ENCODE peak calls at places on chromosomes 5 and 9, in seven cellular contexts. One of them, this sample, is unnamed. For H3K4me1, the result is how much of the 10 kb centered on the place peaks cover.

GRCh38 chr9:15160673-15161072 is 146.3 kb downstream of the TTC39B start:
- DNase-seq in IMR-90: peak
- DNase-seq in kidney: no peak
- DNase-seq in PC-3: no peak
- DNase-seq in lower lobe of right lung: no peak
- DNase-seq in left ventricle myocardium inferior: no peak
- DNase-seq in A673: no peak
- DNase-seq in this sample: no peak

GRCh38 chr5:144092510-144092909 is 77.9 kb downstream of the YIPF5 start:
- DNase-seq in kidney: no peak
- DNase-seq in PC-3: peak
- DNase-seq in A673: no peak
- DNase-seq in left ventricle myocardium inferior: no peak
- DNase-seq in IMR-90: no peak
- DNase-seq in lower lobe of right lung: no peak
- DNase-seq in this sample: no peak

GRCh38 chr5:34007116-34007674 is 655 bp downstream of the AMACR start:
- DNase-seq in PC-3: no peak
- DNase-seq in IMR-90: no peak
- DNase-seq in left ventricle myocardium inferior: no peak
- DNase-seq in lower lobe of right lung: no peak
- DNase-seq in A673: no peak
- DNase-seq in kidney: no peak
- DNase-seq in this sample: peak

GRCh38 chr9:36317766-36318165 is 59.5 kb upstream of the GNE start:
- DNase-seq in kidney: peak
- DNase-seq in PC-3: peak
- DNase-seq in A673: no peak
- DNase-seq in left ventricle myocardium inferior: peak
- DNase-seq in IMR-90: no peak
- DNase-seq in lower lobe of right lung: peak
- DNase-seq in this sample: no peak

GRCh38 chr5:122392224-122392623 is 80.2 kb downstream of the SNCAIP start:
- DNase-seq in A673: no peak
- DNase-seq in left ventricle myocardium inferior: no peak
- DNase-seq in PC-3: no peak
- DNase-seq in lower lobe of right lung: no peak
- DNase-seq in kidney: no peak
- DNase-seq in IMR-90: no peak
- DNase-seq in this sample: no peak

GRCh38 chr5:35377653-35378052 is 147.4 kb upstream of the PRLR start:
- DNase-seq in left ventricle myocardium inferior: no peak
- DNase-seq in PC-3: no peak
- DNase-seq in lower lobe of right lung: no peak
- DNase-seq in kidney: no peak
- DNase-seq in IMR-90: no peak
- DNase-seq in A673: no peak
- DNase-seq in this sample: no peak

GRCh38 chr5:78829811-78830499 is 155.2 kb downstream of the ARSB start:
- DNase-seq in kidney: peak
- DNase-seq in IMR-90: peak
- DNase-seq in lower lobe of right lung: no peak
- DNase-seq in left ventricle myocardium inferior: peak
- DNase-seq in A673: no peak
- DNase-seq in PC-3: no peak
- DNase-seq in this sample: no peak

GRCh38 chr5:57550132-57550531 is 67.5 kb upstream of the ACTBL2 start:
- DNase-seq in A673: no peak
- DNase-seq in IMR-90: no peak
- DNase-seq in PC-3: no peak
- DNase-seq in left ventricle myocardium inferior: no peak
- DNase-seq in lower lobe of right lung: no peak
- DNase-seq in kidney: no peak
- DNase-seq in this sample: peak

GRCh38 chr5:174735498-174736350 is 11.3 kb downstream of the MSX2 start:
- DNase-seq in A673: no peak
- DNase-seq in PC-3: peak
- DNase-seq in lower lobe of right lung: no peak
- DNase-seq in left ventricle myocardium inferior: no peak
- DNase-seq in kidney: no peak
- DNase-seq in IMR-90: no peak
- DNase-seq in this sample: no peak

GRCh38 chr9:72454871-72455471 is 66.4 kb upstream of the TMC1 start:
- DNase-seq in lower lobe of right lung: no peak
- DNase-seq in IMR-90: no peak
- DNase-seq in left ventricle myocardium inferior: no peak
- DNase-seq in kidney: no peak
- DNase-seq in A673: peak
- DNase-seq in PC-3: no peak
- DNase-seq in this sample: no peak

GRCh38 chr5:103262422-103262871 is 3.9 kb downstream of the MACIR start:
- DNase-seq in IMR-90: peak
- DNase-seq in PC-3: peak
- DNase-seq in lower lobe of right lung: no peak
- DNase-seq in A673: no peak
- DNase-seq in kidney: no peak
- DNase-seq in left ventricle myocardium inferior: no peak
- DNase-seq in this sample: no peak

GRCh38 chr9:99026956-99027298 is 78.0 kb upstream of the TGFBR1 start:
- DNase-seq in IMR-90: no peak
- DNase-seq in PC-3: no peak
- DNase-seq in lower lobe of right lung: no peak
- DNase-seq in left ventricle myocardium inferior: no peak
- DNase-seq in kidney: no peak
- DNase-seq in A673: no peak
- DNase-seq in this sample: no peak

GRCh38 chr5:42982107-42982622 is 58.0 kb downstream of the ANXA2R start:
- DNase-seq in A673: peak
- DNase-seq in IMR-90: no peak
- DNase-seq in left ventricle myocardium inferior: no peak
- DNase-seq in lower lobe of right lung: no peak
- DNase-seq in PC-3: no peak
- DNase-seq in kidney: no peak
- DNase-seq in this sample: no peak

GRCh38 chr9:98997580-98997979 is 53.9 kb downstream of the COL15A1 start:
- DNase-seq in IMR-90: peak
- DNase-seq in left ventricle myocardium inferior: no peak
- DNase-seq in kidney: no peak
- DNase-seq in PC-3: no peak
- DNase-seq in lower lobe of right lung: no peak
- DNase-seq in A673: no peak
- DNase-seq in this sample: no peak

GRCh38 chr9:93477397-93477796 is 24.0 kb upstream of the FAM120AOS start:
- DNase-seq in PC-3: no peak
- DNase-seq in left ventricle myocardium inferior: no peak
- DNase-seq in lower lobe of right lung: no peak
- DNase-seq in IMR-90: no peak
- DNase-seq in kidney: no peak
- DNase-seq in A673: no peak
- DNase-seq in this sample: no peak

GRCh38 chr9:112338561-112338960 is 5.1 kb upstream of the PTBP3 start:
- DNase-seq in kidney: no peak
- DNase-seq in IMR-90: peak
- DNase-seq in A673: no peak
- DNase-seq in left ventricle myocardium inferior: no peak
- DNase-seq in lower lobe of right lung: no peak
- DNase-seq in PC-3: no peak
- DNase-seq in this sample: no peak

GRCh38 chr9:33197279-33197678 is 30.1 kb upstream of the B4GALT1 start:
- DNase-seq in PC-3: no peak
- DNase-seq in kidney: no peak
- DNase-seq in IMR-90: no peak
- DNase-seq in A673: no peak
- DNase-seq in left ventricle myocardium inferior: peak
- DNase-seq in lower lobe of right lung: no peak
- DNase-seq in this sample: no peak

GRCh38 chr9:37480759-37481158 is 5.0 kb upstream of the POLR1E start:
- DNase-seq in kidney: no peak
- DNase-seq in left ventricle myocardium inferior: no peak
- DNase-seq in lower lobe of right lung: no peak
- DNase-seq in IMR-90: no peak
- DNase-seq in A673: no peak
- DNase-seq in PC-3: no peak
- DNase-seq in this sample: no peak

GRCh38 chr5:757931-758697 is 26.4 kb downstream of the ZDHHC11B start:
- DNase-seq in left ventricle myocardium inferior: peak
- DNase-seq in PC-3: no peak
- DNase-seq in IMR-90: no peak
- DNase-seq in kidney: peak
- DNase-seq in A673: no peak
- DNase-seq in lower lobe of right lung: peak
- DNase-seq in this sample: no peak

GRCh38 chr5:69491838-69492390 is 676 bp upstream of the OCLN start:
- DNase-seq in kidney: no peak
- DNase-seq in left ventricle myocardium inferior: no peak
- DNase-seq in A673: no peak
- DNase-seq in PC-3: no peak
- DNase-seq in lower lobe of right lung: no peak
- DNase-seq in IMR-90: no peak
- DNase-seq in this sample: no peak

GRCh38 chr9:34988218-34989055 is 1.1 kb upstream of the DNAJB5 start:
- DNase-seq in PC-3: no peak
- DNase-seq in lower lobe of right lung: peak
- DNase-seq in left ventricle myocardium inferior: peak
- DNase-seq in IMR-90: no peak
- DNase-seq in kidney: peak
- DNase-seq in A673: peak
- DNase-seq in this sample: peak

GRCh38 chr9:95225016-95225745 is 92.3 kb downstream of the FANCC start:
- DNase-seq in A673: no peak
- DNase-seq in lower lobe of right lung: no peak
- DNase-seq in PC-3: no peak
- DNase-seq in IMR-90: peak
- DNase-seq in left ventricle myocardium inferior: no peak
- DNase-seq in kidney: no peak
- DNase-seq in this sample: no peak

GRCh38 chr5:13212843-13213242 is 731.6 kb downstream of the DNAH5 start:
- DNase-seq in A673: no peak
- DNase-seq in PC-3: no peak
- DNase-seq in left ventricle myocardium inferior: no peak
- DNase-seq in kidney: no peak
- DNase-seq in IMR-90: no peak
- DNase-seq in lower lobe of right lung: no peak
- DNase-seq in this sample: no peak

GRCh38 chr9:19049872-19050636 is 827 bp downstream of the RRAGA start:
- DNase-seq in left ventricle myocardium inferior: no peak
- DNase-seq in lower lobe of right lung: no peak
- DNase-seq in kidney: no peak
- DNase-seq in IMR-90: peak
- DNase-seq in A673: peak
- DNase-seq in PC-3: peak
- DNase-seq in this sample: no peak

GRCh38 chr5:31149072-31149471 is 44.4 kb upstream of the CDH6 start:
- DNase-seq in lower lobe of right lung: no peak
- DNase-seq in A673: no peak
- DNase-seq in kidney: no peak
- DNase-seq in left ventricle myocardium inferior: no peak
- DNase-seq in IMR-90: peak
- DNase-seq in PC-3: no peak
- DNase-seq in this sample: no peak

GRCh38 chr9:79880626-79881025 is 308.9 kb downstream of the TLE4 start:
- DNase-seq in IMR-90: no peak
- DNase-seq in kidney: no peak
- DNase-seq in PC-3: no peak
- DNase-seq in A673: no peak
- DNase-seq in left ventricle myocardium inferior: no peak
- DNase-seq in lower lobe of right lung: no peak
- DNase-seq in this sample: no peak
- H3K4me1 ChIP-seq in IMR-90: under half
- H3K4me1 ChIP-seq in kidney: under half
- H3K4me1 ChIP-seq in PC-3: under half
- H3K4me1 ChIP-seq in A673: under half
- H3K4me1 ChIP-seq in left ventricle myocardium inferior: under half
- H3K4me1 ChIP-seq in lower lobe of right lung: under half
- H3K4me1 ChIP-seq in this sample: half or more

GRCh38 chr5:139955616-139956283 is 87.3 kb downstream of the NRG2 start:
- DNase-seq in PC-3: no peak
- DNase-seq in kidney: no peak
- DNase-seq in lower lobe of right lung: no peak
- DNase-seq in A673: peak
- DNase-seq in left ventricle myocardium inferior: no peak
- DNase-seq in IMR-90: no peak
- DNase-seq in this sample: no peak
- TF ChIP-seq CTCF in PC-3: no peak
- TF ChIP-seq CTCF in kidney: no peak
- TF ChIP-seq CTCF in lower lobe of right lung: no peak
- TF ChIP-seq CTCF in A673: no peak
- TF ChIP-seq CTCF in left ventricle myocardium inferior: no peak
- TF ChIP-seq CTCF in IMR-90: no peak
- TF ChIP-seq CTCF in this sample: no peak

DNA sequence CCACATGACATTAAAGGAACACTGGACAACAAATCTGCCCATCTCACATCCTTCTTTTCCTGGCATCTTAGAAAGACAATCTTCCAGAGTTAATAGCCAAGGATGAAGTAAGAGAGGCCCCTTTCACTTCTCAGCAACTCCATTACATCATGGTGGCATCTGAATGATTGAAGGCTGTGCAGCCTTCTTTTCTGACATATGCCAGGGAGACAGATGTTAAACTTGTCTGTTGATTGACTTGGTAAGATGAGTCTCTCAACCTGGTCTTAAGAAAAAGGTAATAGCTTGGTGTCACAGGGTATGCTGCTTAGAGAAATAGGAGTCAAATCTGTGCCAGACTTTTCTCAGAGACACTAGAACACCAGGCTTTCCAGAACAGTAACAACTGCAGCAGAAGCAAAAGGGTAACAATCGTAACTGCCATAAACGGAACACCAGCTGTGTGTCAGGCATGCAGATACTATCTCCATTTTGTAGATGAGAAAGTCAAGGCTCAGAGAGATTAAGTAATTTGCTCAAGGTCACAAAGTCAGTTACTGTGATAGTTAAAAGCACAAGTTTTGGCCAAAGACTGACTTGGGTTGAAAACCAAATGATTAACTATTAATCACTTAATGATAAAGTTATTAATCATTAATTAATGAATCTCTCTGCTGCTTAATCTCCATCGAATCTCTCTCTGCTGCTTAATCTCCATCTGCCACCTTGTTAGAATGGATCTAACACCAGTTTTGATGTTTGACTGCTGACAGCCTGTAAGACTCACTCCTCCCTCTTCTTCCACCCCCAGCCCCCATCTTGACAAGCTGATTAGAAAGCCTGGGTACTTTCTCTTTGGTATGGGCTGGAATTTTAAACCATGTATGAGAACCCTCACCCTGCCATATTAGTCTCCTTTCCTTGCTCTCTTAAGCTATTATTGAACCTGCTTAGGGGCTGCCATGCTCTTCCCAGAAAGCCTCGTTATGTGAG is 353.5 kb downstream of the ENC1 start:
- DNase-seq in IMR-90: no peak
- DNase-seq in A673: no peak
- DNase-seq in lower lobe of right lung: no peak
- DNase-seq in PC-3: no peak
- DNase-seq in kidney: no peak
- DNase-seq in left ventricle myocardium inferior: no peak
- DNase-seq in this sample: no peak
- H3K4me1 ChIP-seq in IMR-90: under half
- H3K4me1 ChIP-seq in A673: under half
- H3K4me1 ChIP-seq in lower lobe of right lung: under half
- H3K4me1 ChIP-seq in PC-3: under half
- H3K4me1 ChIP-seq in kidney: under half
- H3K4me1 ChIP-seq in left ventricle myocardium inferior: under half
- H3K4me1 ChIP-seq in this sample: under half

GRCh38 chr5:109688999-109689739 is 558 bp upstream of the MAN2A1 start:
- DNase-seq in left ventricle myocardium inferior: peak
- DNase-seq in lower lobe of right lung: peak
- DNase-seq in IMR-90: peak
- DNase-seq in A673: peak
- DNase-seq in PC-3: peak
- DNase-seq in kidney: peak
- DNase-seq in this sample: peak
- TF ChIP-seq CTCF in left ventricle myocardium inferior: no peak
- TF ChIP-seq CTCF in lower lobe of right lung: no peak
- TF ChIP-seq CTCF in IMR-90: peak
- TF ChIP-seq CTCF in A673: no peak
- TF ChIP-seq CTCF in PC-3: no peak
- TF ChIP-seq CTCF in kidney: peak
- TF ChIP-seq CTCF in this sample: no peak

This sample was measured in spleen.